ENCODE peak calls at places on chromosomes 3 and 15, in seven cellular contexts. Q, J, F, E, D, I and Y are unnamed samples.

GRCh38 chr15:29377141-29377540 is 107.5 kb upstream of the NSMCE3 start:
- DNase-seq in I (no peak), F (no peak), Q (no peak), E (no peak), J (no peak), D (no peak), Y (no peak)

GRCh38 chr15:75508741-75509532 is 57.4 kb upstream of the SIN3A start:
- DNase-seq in E (no peak), D (peak), I (peak), F (peak), J (no peak), Q (peak), Y (peak)

GRCh38 chr3:105686324-105686897 is 182.4 kb downstream of the CBLB start:
- DNase-seq in E (no peak), J (no peak), Q (no peak), F (peak), I (peak), D (peak), Y (peak)

GRCh38 chr15:76196286-76196948 is 114.9 kb downstream of the ETFA start:
- DNase-seq in F (peak), E (peak), J (no peak), D (peak), I (peak), Q (peak), Y (peak)

GRCh38 chr3:33317963-33318708 is 40.9 kb downstream of the FBXL2 start:
- DNase-seq in D (no peak), J (no peak), Q (no peak), F (no peak), I (no peak), E (no peak), Y (no peak)

GRCh38 chr3:148729656-148730055 is 32.0 kb downstream of the AGTR1 start:
- DNase-seq in F (no peak), I (no peak), E (no peak), J (no peak), D (no peak), Q (no peak), Y (no peak)

GRCh38 chr15:64464271-64465005 is 4.1 kb downstream of the ZNF609 start:
- DNase-seq in E (no peak), D (no peak), I (no peak), J (no peak), F (peak), Q (peak), Y (peak)

GRCh38 chr15:98548172-98548971 is 100.0 kb upstream of the IGF1R start:
- DNase-seq in F (peak), D (peak), Q (peak), E (peak), I (peak), J (peak), Y (peak)

GRCh38 chr3:121431717-121432517 is 113.9 kb downstream of the POLQ start:
- DNase-seq in F (peak), D (peak), Q (peak), I (no peak), E (no peak), J (no peak), Y (peak)

GRCh38 chr3:16821053-16821452 is 63.7 kb upstream of the PLCL2 start:
- DNase-seq in F (no peak), Q (no peak), I (no peak), J (no peak), E (no peak), D (no peak), Y (no peak)

GRCh38 chr3:33897306-33897705 is 98.9 kb downstream of the PDCD6IP start:
- DNase-seq in D (no peak), E (no peak), I (no peak), F (no peak), J (no peak), Q (no peak), Y (no peak)

GRCh38 chr3:13077431-13078157 is 4.4 kb upstream of the IQSEC1 start:
- DNase-seq in F (no peak), I (peak), Q (no peak), E (no peak), D (no peak), J (no peak), Y (no peak)

GRCh38 chr3:144687862-144688261 is 716.2 kb downstream of the DIPK2A start:
- DNase-seq in E (no peak), F (no peak), Q (no peak), J (no peak), D (no peak), I (peak), Y (peak)

GRCh38 chr15:95497681-95498080 is 832.8 kb upstream of the NR2F2 start:
- DNase-seq in Q (no peak), J (no peak), I (no peak), D (no peak), F (no peak), E (no peak), Y (no peak)

GRCh38 chr15:90142216-90143175 is 40.2 kb upstream of the IDH2 start:
- DNase-seq in E (peak), D (no peak), J (no peak), F (no peak), Q (no peak), I (no peak), Y (no peak)

GRCh38 chr3:99485286-99485685 is 153.1 kb upstream of the COL8A1 start:
- DNase-seq in J (no peak), D (no peak), I (no peak), E (no peak), F (no peak), Q (no peak), Y (no peak)

GRCh38 chr3:152737021-152737908 is 97.7 kb upstream of the P2RY1 start:
- DNase-seq in J (no peak), I (no peak), D (peak), Q (peak), E (no peak), F (peak), Y (peak)

GRCh38 chr15:93066834-93067648 is 22.0 kb downstream of the RGMA start:
- DNase-seq in I (no peak), J (no peak), Q (no peak), D (no peak), E (no peak), F (no peak), Y (no peak)

GRCh38 chr15:42385980-42386695 is 26.8 kb downstream of the CAPN3 start:
- DNase-seq in J (no peak), I (no peak), Q (no peak), F (peak), E (no peak), D (no peak), Y (peak)

GRCh38 chr3:100797921-100798491 is 88.7 kb downstream of the TFG start:
- DNase-seq in D (peak), F (peak), I (no peak), Q (peak), J (no peak), E (no peak), Y (no peak)

GRCh38 chr3:183635431-183636220 is at the start of gene KLHL24:
- DNase-seq in I (peak), Q (peak), D (peak), E (peak), J (peak), F (peak), Y (peak)

GRCh38 chr3:87228316-87228715 is 1.2 kb downstream of the CHMP2B start:
- DNase-seq in D (no peak), Q (peak), E (no peak), I (no peak), F (peak), J (no peak), Y (no peak)

GRCh38 chr3:46365737-46366524 is 4.8 kb upstream of the CCR5 start:
- DNase-seq in J (no peak), Q (no peak), E (no peak), I (no peak), F (no peak), D (no peak), Y (no peak)

GRCh38 chr3:12796171-12797123 is at the start of gene CAND2:
- DNase-seq in Q (peak), I (peak), F (peak), D (no peak), E (peak), J (no peak), Y (peak)

GRCh38 chr3:106688463-106688862 is 688.8 kb upstream of the CCDC54 start:
- DNase-seq in F (peak), E (no peak), I (no peak), D (peak), Q (peak), J (no peak), Y (peak)

GRCh38 chr3:61181874-61182273 is 69.4 kb downstream of the FHIT start:
- DNase-seq in D (no peak), J (no peak), I (no peak), Q (peak), E (no peak), F (peak), Y (peak)

GRCh38 chr15:42046597-42046996 is 25.8 kb upstream of the PLA2G4E start:
- DNase-seq in I (no peak), Q (no peak), F (no peak), E (no peak), J (no peak), D (no peak), Y (no peak)

GRCh38 chr3:48157950-48158376 is 30.3 kb downstream of the CDC25A start:
- DNase-seq in F (peak), D (peak), E (peak), I (peak), J (no peak), Q (peak), Y (peak)

GRCh38 chr3:15645740-15646490 is 44.4 kb downstream of the BTD start:
- DNase-seq in F (peak), I (peak), D (no peak), E (no peak), Q (peak), J (no peak), Y (peak)

GRCh38 chr3:15479602-15480248 is 41.8 kb downstream of the COLQ start:
- DNase-seq in F (no peak), E (no peak), J (no peak), I (no peak), D (no peak), Q (no peak), Y (no peak)

GRCh38 chr15:77457619-77458265 is 37.1 kb downstream of the HMG20A start:
- DNase-seq in E (no peak), I (no peak), J (no peak), D (no peak), Q (peak), F (peak), Y (peak)

GRCh38 chr15:29712149-29712885 is 110.0 kb downstream of the TJP1 start:
- DNase-seq in I (no peak), F (no peak), J (no peak), D (no peak), Q (no peak), E (no peak), Y (no peak)

GRCh38 chr15:78255421-78256043 is 8.8 kb upstream of the DNAJA4 start:
- DNase-seq in Q (no peak), I (no peak), D (no peak), F (no peak), E (no peak), J (no peak), Y (no peak)

GRCh38 chr3:169526246-169526645 is 137.3 kb downstream of the MECOM start:
- DNase-seq in E (no peak), Q (peak), D (no peak), J (no peak), I (no peak), F (peak), Y (peak)

GRCh38 chr3:190001426-190001825 is 119.3 kb downstream of the P3H2 start:
- DNase-seq in I (no peak), D (no peak), J (no peak), Q (no peak), E (no peak), F (no peak), Y (no peak)

GRCh38 chr3:183317271-183317670 is 64.2 kb downstream of the B3GNT5 start:
- DNase-seq in F (no peak), J (no peak), Q (no peak), I (no peak), D (no peak), E (no peak), Y (no peak)

DNA sequence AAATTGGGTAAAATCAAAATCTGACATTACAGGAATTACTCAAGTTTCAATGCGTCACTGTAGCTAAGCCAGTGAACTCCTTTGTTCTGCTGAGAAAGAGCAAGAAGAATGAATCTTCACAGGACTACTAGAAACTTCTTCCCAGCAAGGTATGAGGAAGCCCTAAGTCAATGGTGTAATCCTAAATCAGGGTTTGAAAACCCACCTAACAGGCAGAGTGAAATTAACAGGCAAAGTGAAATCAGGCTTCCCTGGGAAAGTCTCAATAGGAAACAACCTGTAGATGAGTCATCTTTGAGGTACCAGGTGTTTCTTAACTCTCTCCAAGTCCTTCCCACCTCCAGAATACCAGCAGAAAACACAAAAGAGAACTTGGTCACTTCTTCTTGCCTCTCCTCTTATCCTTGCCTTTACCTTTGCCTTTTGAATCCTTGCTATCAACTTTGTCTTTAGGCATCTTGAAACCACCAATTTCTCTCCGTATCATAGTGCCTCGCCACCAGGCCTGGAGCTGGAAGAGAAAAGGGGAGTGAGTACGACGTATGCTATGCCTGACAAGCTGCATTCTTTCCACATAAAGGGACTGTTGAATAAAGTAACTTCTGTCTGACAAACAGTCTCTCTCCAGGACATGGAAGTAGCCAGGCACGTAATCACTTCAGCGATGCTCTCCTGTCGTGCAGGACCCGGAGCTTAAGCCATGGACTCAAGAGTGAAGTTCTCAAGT is 60.6 kb upstream of the RPL35A start:
- DNase-seq in I (no peak), Q (no peak), D (no peak), F (no peak), J (no peak), E (no peak), Y (no peak)
- TF ChIP-seq CTCF in I (no peak), Q (no peak), D (no peak), F (no peak), J (no peak), E (no peak), Y (no peak)

GRCh38 chr15:63041982-63042878 is at the start of gene TPM1:
- DNase-seq in Q (peak), E (peak), J (no peak), F (peak), I (peak), D (peak), Y (peak)
- H3K4me3 ChIP-seq in Q (peak), E (peak), J (peak), F (peak), I (peak), D (peak), Y (peak)

DNA sequence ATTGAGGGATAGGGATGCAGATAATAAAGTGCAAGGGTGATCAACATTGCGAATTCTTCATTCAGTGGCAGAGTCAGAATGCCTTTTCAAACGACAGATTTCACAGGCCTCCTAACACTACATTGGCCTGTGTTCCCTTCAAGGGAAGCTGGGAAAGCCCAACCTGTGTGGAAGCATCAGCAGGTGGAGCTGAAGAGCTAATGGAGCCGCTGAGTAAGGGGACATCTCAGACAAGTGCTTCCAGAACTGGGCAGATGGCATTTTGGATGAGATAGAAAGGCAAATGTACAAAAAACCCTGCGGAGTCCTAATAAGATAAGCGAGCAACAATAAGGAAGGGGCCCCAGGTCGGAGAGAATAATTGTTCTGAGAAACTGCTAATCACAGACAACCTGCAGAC is 8.5 kb upstream of the SLC24A5 start:
- DNase-seq in Q (peak), J (no peak), E (no peak), F (peak), I (peak), D (no peak), Y (peak)
- TF ChIP-seq CTCF in Q (peak), J (no peak), E (no peak), F (peak), I (peak), D (peak), Y (peak)

DNA sequence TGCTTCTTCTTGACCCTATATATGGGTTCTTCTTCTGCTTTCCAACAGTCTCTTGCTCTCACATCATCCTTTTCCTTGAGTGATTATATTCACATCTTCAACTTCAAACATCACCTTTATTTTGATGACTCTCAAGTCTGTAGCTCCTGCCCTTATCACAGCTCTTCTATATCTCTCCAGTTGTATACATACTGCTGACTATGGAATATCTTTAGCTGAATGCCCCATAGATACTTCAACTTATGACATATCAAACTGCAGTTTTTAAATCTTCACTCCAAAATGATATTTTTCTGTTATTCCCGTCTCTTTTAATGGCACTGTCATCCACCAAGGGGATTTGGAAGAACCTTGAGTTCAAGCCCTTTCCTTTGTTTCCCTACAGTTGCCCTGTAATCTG is 139.1 kb downstream of the ZBTB20 start:
- DNase-seq in Q (no peak), F (no peak), E (no peak), I (no peak), J (no peak), D (no peak), Y (no peak)
- H3K4me3 ChIP-seq in Q (no peak), F (no peak), E (no peak), I (no peak), J (no peak), D (no peak), Y (no peak)

DNA sequence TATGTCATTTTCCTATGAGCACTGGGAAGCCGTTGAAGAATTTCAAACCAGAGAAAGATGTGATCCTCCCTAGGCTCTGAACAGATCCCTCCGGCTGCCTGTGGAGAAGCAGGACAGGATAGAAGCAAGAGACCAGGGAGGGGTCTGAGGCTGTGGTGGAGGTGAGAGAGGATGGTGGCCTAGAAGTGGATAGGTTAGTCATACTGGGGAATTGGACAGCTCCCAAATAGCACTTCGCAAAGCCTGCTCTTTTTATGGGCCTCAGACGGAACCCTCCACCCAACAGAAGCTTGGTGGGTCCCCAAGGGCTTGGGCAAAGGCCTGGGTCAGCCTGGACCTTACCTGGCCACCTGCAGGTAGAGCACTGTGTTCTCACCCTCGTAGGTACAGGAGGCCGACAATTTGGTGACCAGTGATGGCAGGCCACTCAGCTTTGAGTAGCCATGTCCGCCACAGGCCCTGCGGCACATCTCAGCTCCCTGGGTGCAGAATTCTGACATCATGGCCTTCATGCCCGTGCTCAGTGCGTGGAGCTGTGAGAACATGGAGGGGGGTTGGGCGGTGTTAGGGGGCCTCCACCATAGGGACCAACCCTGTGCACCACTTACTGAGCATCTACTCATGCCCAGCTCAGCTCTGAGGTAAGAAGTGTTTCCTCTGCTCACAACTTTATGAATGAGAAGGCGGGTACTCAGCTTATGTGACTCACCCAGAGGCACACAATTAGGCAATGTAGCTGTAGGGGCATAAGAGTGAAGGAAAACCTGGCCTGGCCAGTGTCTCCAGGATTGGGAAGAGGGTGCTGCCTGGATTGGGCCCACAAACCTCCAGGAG is 10.6 kb downstream of the ACOX2 start:
- DNase-seq in Q (peak), E (no peak), F (peak), I (no peak), D (peak), J (no peak), Y (peak)
- TF ChIP-seq CTCF in Q (no peak), E (no peak), F (no peak), I (no peak), D (no peak), J (no peak), Y (no peak)

GRCh38 chr3:158350971-158351370 is 220.0 kb upstream of the MLF1 start:
- DNase-seq in D (no peak), I (no peak), J (no peak), F (no peak), E (no peak), Q (no peak), Y (no peak)
- H3K4me3 ChIP-seq in D (no peak), I (no peak), J (no peak), F (no peak), E (no peak), Q (no peak), Y (no peak)